ENCODE peak calls at places on chromosomes 4 and X, in eight cellular contexts. One of them, this sample, is unnamed.

GRCh38 chr4:105894570-105895323 is 524 bp upstream of the NPNT start:
- DNase-seq in AG09309: no peak
- DNase-seq in endodermal cell: no peak
- DNase-seq in A549: no peak
- DNase-seq in HCT116: peak; percentile 36
- DNase-seq in astrocyte: peak; percentile 32
- DNase-seq in cardiac fibroblast: peak; percentile 7
- DNase-seq in heart right ventricle: peak; percentile 9
- DNase-seq in this sample: peak; percentile 47

GRCh38 chr4:179867300-179867878 is 2375.8 kb upstream of the TENM3 start:
- DNase-seq in heart right ventricle: peak; percentile 1
- DNase-seq in cardiac fibroblast: peak; percentile 1
- DNase-seq in A549: peak; percentile 13
- DNase-seq in astrocyte: peak; percentile 7
- DNase-seq in HCT116: peak; percentile 80
- DNase-seq in AG09309: no peak
- DNase-seq in endodermal cell: peak; percentile 95
- DNase-seq in this sample: no peak

GRCh38 chr4:60201052-60201673 is 999.0 kb upstream of the ADGRL3 start:
- DNase-seq in AG09309: peak; percentile 7
- DNase-seq in A549: no peak
- DNase-seq in endodermal cell: peak; percentile 84
- DNase-seq in heart right ventricle: peak; percentile 13
- DNase-seq in HCT116: peak; percentile 12
- DNase-seq in cardiac fibroblast: peak; percentile 62
- DNase-seq in astrocyte: peak; percentile 14
- DNase-seq in this sample: peak; percentile 35

GRCh38 chrX:110847334-110847733 is 51.7 kb upstream of the CHRDL1 start:
- DNase-seq in cardiac fibroblast: peak; percentile 61
- DNase-seq in A549: peak; percentile 33
- DNase-seq in astrocyte: peak; percentile 35
- DNase-seq in heart right ventricle: no peak
- DNase-seq in AG09309: peak; percentile 33
- DNase-seq in HCT116: peak; percentile 37
- DNase-seq in endodermal cell: peak; percentile 43
- DNase-seq in this sample: peak; percentile 49

GRCh38 chr4:120155287-120155686 is 88.6 kb upstream of the MAD2L1 start:
- DNase-seq in endodermal cell: no peak
- DNase-seq in A549: no peak
- DNase-seq in cardiac fibroblast: no peak
- DNase-seq in astrocyte: no peak
- DNase-seq in HCT116: no peak
- DNase-seq in AG09309: no peak
- DNase-seq in heart right ventricle: no peak
- DNase-seq in this sample: peak; percentile 15

GRCh38 chr4:26022346-26022891 is 108.4 kb downstream of the SMIM20 start:
- DNase-seq in astrocyte: peak; percentile 85
- DNase-seq in HCT116: no peak
- DNase-seq in endodermal cell: no peak
- DNase-seq in A549: peak; percentile 51
- DNase-seq in AG09309: peak; percentile 48
- DNase-seq in cardiac fibroblast: no peak
- DNase-seq in heart right ventricle: no peak
- DNase-seq in this sample: peak; percentile 57

GRCh38 chrX:116863029-116863428 is 400.3 kb upstream of the CT83 start:
- DNase-seq in A549: no peak
- DNase-seq in astrocyte: no peak
- DNase-seq in endodermal cell: no peak
- DNase-seq in heart right ventricle: no peak
- DNase-seq in cardiac fibroblast: no peak
- DNase-seq in AG09309: no peak
- DNase-seq in HCT116: no peak
- DNase-seq in this sample: no peak

GRCh38 chr4:119585771-119586170 is 42.8 kb downstream of the PDE5A start:
- DNase-seq in AG09309: no peak
- DNase-seq in endodermal cell: no peak
- DNase-seq in astrocyte: peak; percentile 97
- DNase-seq in cardiac fibroblast: no peak
- DNase-seq in A549: no peak
- DNase-seq in heart right ventricle: no peak
- DNase-seq in HCT116: no peak
- DNase-seq in this sample: no peak

GRCh38 chrX:10213716-10214115 is 56.9 kb downstream of the CLCN4 start:
- DNase-seq in A549: no peak
- DNase-seq in AG09309: no peak
- DNase-seq in HCT116: no peak
- DNase-seq in cardiac fibroblast: no peak
- DNase-seq in endodermal cell: no peak
- DNase-seq in astrocyte: no peak
- DNase-seq in heart right ventricle: no peak
- DNase-seq in this sample: no peak

GRCh38 chrX:103754401-103754800 is 22.2 kb upstream of the PLP1 start:
- DNase-seq in endodermal cell: no peak
- DNase-seq in HCT116: no peak
- DNase-seq in cardiac fibroblast: no peak
- DNase-seq in heart right ventricle: no peak
- DNase-seq in A549: no peak
- DNase-seq in AG09309: no peak
- DNase-seq in astrocyte: no peak
- DNase-seq in this sample: no peak

GRCh38 chrX:71618303-71618721 is at the start of gene CXCR3:
- DNase-seq in AG09309: no peak
- DNase-seq in HCT116: no peak
- DNase-seq in endodermal cell: no peak
- DNase-seq in cardiac fibroblast: no peak
- DNase-seq in astrocyte: peak; percentile 40
- DNase-seq in heart right ventricle: peak; percentile 38
- DNase-seq in A549: no peak
- DNase-seq in this sample: no peak

GRCh38 chrX:40108959-40109287 is 11.2 kb upstream of the BCOR start:
- DNase-seq in AG09309: no peak
- DNase-seq in endodermal cell: peak; percentile 89
- DNase-seq in heart right ventricle: peak; percentile 84
- DNase-seq in astrocyte: peak; percentile 63
- DNase-seq in cardiac fibroblast: peak; percentile 83
- DNase-seq in HCT116: no peak
- DNase-seq in A549: peak; percentile 62
- DNase-seq in this sample: peak; percentile 75

DNA sequence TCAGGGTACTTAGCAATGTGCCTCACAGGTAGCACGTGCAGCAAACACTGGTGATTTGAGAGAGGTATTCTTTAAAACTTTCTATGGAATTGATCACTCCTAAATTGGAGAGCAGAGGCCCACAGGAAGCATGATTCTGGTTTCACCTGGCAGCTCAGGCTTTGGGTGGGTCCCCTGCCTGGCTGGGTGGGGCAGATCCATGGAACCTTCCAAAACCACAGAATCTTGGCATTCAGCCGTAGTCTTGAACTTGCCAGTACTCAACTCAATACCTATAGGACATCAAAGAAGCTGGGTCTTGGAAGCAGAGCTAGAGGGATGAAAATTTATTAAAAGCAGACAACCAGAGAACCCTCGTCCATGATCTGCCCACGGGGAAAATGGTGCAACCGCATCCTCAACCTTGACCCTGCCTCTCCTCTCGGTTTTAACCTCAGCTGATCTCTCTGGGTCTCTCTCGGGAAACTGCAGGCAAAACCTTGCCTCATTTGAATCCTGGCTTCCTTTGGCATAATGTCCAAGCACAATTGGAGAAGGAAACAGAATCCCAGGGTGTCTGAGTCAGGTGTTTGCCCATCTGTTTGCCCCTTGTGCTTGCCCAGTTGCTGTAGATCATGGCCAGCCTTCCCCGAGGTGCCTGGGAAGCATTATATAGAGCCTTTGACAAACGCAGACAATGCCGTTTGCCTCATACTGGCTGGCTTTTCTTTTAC is 22.9 kb downstream of the OTOP1 start:
- DNase-seq in cardiac fibroblast: no peak
- DNase-seq in AG09309: no peak
- DNase-seq in endodermal cell: no peak
- DNase-seq in HCT116: no peak
- DNase-seq in astrocyte: no peak
- DNase-seq in A549: no peak
- DNase-seq in heart right ventricle: no peak
- DNase-seq in this sample: no peak
- H3K4me3 ChIP-seq in cardiac fibroblast: no peak overlapping the region
- H3K4me3 ChIP-seq in AG09309: no peak overlapping the region
- H3K4me3 ChIP-seq in endodermal cell: no peak overlapping the region
- H3K4me3 ChIP-seq in HCT116: no peak overlapping the region
- H3K4me3 ChIP-seq in astrocyte: no peak overlapping the region
- H3K4me3 ChIP-seq in A549: no peak overlapping the region
- H3K4me3 ChIP-seq in heart right ventricle: no peak overlapping the region
- H3K4me3 ChIP-seq in this sample: no peak overlapping the region

DNA sequence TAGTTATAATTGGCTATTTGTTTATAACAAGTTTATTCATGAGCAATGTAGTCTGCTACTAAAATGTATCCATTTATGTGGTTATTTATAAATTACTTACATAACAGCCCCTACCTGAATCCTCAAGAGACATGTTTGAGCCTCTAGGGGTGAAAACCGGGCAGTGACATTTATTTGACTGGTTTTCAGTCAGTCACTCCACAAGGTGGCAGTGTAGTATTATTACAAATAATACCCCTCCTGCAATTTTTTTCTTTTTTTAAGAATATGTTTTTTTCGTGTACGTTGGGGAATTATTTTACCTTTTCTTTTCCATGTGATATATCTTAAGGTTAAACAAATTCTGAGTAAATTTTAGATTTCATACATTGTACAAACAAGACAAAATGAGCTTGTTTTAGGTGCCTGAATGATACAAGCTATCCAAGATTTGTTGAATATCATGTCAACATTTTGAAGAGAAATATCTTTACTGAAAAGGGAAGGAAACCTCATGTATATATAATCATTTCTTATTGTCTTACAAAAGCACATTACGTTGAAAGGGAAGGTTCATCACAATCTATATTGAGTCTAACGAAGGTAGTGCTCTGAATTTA is 598.7 kb upstream of the TECRL start:
- DNase-seq in A549: peak; percentile 2
- DNase-seq in endodermal cell: peak; percentile 65
- DNase-seq in AG09309: peak; percentile 2
- DNase-seq in HCT116: peak; percentile 13
- DNase-seq in cardiac fibroblast: peak; percentile 51
- DNase-seq in heart right ventricle: no peak
- DNase-seq in astrocyte: peak; percentile 42
- DNase-seq in this sample: peak; percentile 6
- TF ChIP-seq CTCF in A549: peak; percentile 36
- TF ChIP-seq CTCF in endodermal cell: peak; percentile 92
- TF ChIP-seq CTCF in AG09309: peak; percentile 37
- TF ChIP-seq CTCF in HCT116: peak; percentile 35
- TF ChIP-seq CTCF in cardiac fibroblast: peak; percentile 52
- TF ChIP-seq CTCF in heart right ventricle: peak; percentile 31
- TF ChIP-seq CTCF in astrocyte: peak; percentile 78
- TF ChIP-seq CTCF in this sample: peak; percentile 40

DNA sequence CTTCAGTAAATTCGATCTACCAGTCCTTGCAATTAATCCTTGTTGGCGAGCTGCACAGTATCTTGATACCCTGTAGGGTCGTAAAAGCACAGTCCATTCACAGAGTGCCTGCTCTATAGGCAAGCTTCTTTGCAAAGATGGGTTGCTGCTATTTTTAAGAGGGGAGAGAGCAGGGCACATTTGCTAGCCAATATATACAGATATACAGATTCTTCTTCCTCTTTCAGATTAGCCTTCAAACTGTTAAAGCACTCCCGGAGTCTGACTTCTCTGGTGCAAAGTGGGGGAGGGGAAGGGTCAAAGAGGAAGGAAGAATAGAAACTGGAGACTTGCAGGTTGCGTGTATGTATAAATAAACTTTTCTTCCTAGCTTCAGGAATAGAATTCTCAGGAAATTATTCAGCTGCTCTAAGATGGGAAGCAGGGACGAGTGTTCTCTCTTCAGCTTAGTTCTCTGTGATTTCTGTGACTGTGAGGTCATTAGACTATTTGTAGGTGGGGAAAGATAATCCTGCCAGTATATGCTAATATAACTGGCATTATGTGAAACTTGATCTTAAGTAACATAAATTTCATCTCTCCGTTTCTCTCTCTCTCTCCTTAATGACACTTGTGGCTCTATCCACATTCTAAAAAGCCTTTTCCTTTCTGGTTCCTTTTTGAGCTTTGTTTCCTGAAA is at the start of gene CYSLTR1:
- DNase-seq in astrocyte: no peak
- DNase-seq in HCT116: no peak
- DNase-seq in heart right ventricle: no peak
- DNase-seq in endodermal cell: no peak
- DNase-seq in AG09309: no peak
- DNase-seq in cardiac fibroblast: no peak
- DNase-seq in A549: no peak
- DNase-seq in this sample: no peak
- H3K4me3 ChIP-seq in astrocyte: no peak within 1 kb of the TSS
- H3K4me3 ChIP-seq in HCT116: no peak within 1 kb of the TSS
- H3K4me3 ChIP-seq in heart right ventricle: peak within 1 kb of the TSS; percentile 42
- H3K4me3 ChIP-seq in endodermal cell: no peak within 1 kb of the TSS
- H3K4me3 ChIP-seq in AG09309: no peak within 1 kb of the TSS
- H3K4me3 ChIP-seq in cardiac fibroblast: no peak within 1 kb of the TSS
- H3K4me3 ChIP-seq in A549: no peak within 1 kb of the TSS
- H3K4me3 ChIP-seq in this sample: no peak within 1 kb of the TSS

GRCh38 chrX:1750267-1750666 is 135.4 kb downstream of the ASMT start:
- DNase-seq in HCT116: peak; percentile 64
- DNase-seq in AG09309: no peak
- DNase-seq in cardiac fibroblast: no peak
- DNase-seq in endodermal cell: no peak
- DNase-seq in A549: no peak
- DNase-seq in astrocyte: no peak
- DNase-seq in heart right ventricle: no peak
- DNase-seq in this sample: no peak

GRCh38 chrX:1754077-1754476 is 139.2 kb downstream of the ASMT start:
- DNase-seq in HCT116: no peak
- DNase-seq in cardiac fibroblast: no peak
- DNase-seq in astrocyte: peak; percentile 49
- DNase-seq in A549: no peak
- DNase-seq in AG09309: peak; percentile 43
- DNase-seq in heart right ventricle: no peak
- DNase-seq in endodermal cell: no peak
- DNase-seq in this sample: peak; percentile 74

GRCh38 chrX:1748408-1748807 is 133.5 kb downstream of the ASMT start:
- DNase-seq in astrocyte: no peak
- DNase-seq in AG09309: no peak
- DNase-seq in heart right ventricle: no peak
- DNase-seq in A549: no peak
- DNase-seq in endodermal cell: no peak
- DNase-seq in HCT116: no peak
- DNase-seq in cardiac fibroblast: no peak
- DNase-seq in this sample: no peak

GRCh38 chrX:1751781-1752180 is 136.9 kb downstream of the ASMT start:
- DNase-seq in astrocyte: no peak
- DNase-seq in heart right ventricle: no peak
- DNase-seq in cardiac fibroblast: no peak
- DNase-seq in endodermal cell: no peak
- DNase-seq in A549: no peak
- DNase-seq in AG09309: no peak
- DNase-seq in HCT116: no peak
- DNase-seq in this sample: no peak

DNA sequence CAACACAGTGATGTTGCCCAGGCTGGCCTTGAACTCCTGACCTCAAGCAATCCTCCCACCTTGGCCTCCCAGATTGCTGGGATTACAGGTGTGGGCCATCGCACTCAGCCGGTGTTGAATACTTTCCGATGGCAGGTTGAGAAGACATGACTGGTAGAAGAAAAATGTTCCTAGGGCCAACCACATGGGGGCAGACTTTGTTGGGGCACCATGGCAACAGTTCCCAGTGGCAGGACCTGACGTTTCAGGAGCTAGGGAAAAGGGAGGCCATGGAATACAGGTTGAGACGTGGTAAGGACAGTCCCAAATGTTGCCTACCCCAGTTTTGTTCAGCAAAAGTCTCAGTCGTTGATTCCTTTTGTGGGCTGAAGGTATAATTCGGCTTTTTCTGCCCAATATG is 134.6 kb downstream of the ASMT start:
- DNase-seq in astrocyte: no peak
- DNase-seq in cardiac fibroblast: no peak
- DNase-seq in AG09309: no peak
- DNase-seq in endodermal cell: peak; percentile 58
- DNase-seq in HCT116: no peak
- DNase-seq in heart right ventricle: no peak
- DNase-seq in A549: no peak
- DNase-seq in this sample: no peak
- TF ChIP-seq CTCF in astrocyte: no peak
- TF ChIP-seq CTCF in cardiac fibroblast: no peak
- TF ChIP-seq CTCF in AG09309: no peak
- TF ChIP-seq CTCF in endodermal cell: peak; percentile 46
- TF ChIP-seq CTCF in HCT116: peak; percentile 40
- TF ChIP-seq CTCF in heart right ventricle: no peak
- TF ChIP-seq CTCF in A549: no peak
- TF ChIP-seq CTCF in this sample: no peak

This sample was measured in AG10803.